ENCODE peak calls at places on chromosomes 11 and 22, in six cellular contexts. K is uterus, X is prostate gland, L is IMR-90, V is gastrocnemius medialis, A is Peyer's patch. O is an unnamed sample.

GRCh38 chr22:25380141-25380747 is 160.8 kb downstream of the CRYBB2 start:
- DNase-seq in K (no peak), X (no peak), L (no peak), V (no peak), A (no peak), O (no peak)

GRCh38 chr11:1936072-1936780 is 10.9 kb upstream of the MRPL23 start:
- DNase-seq in K (no peak), X (no peak), L (no peak), V (no peak), A (no peak), O (no peak)

GRCh38 chr11:117387992-117388765 is 60.5 kb downstream of the CEP164 start:
- DNase-seq in K (no peak), X (no peak), L (peak), V (no peak), A (no peak), O (no peak)

GRCh38 chr11:10022764-10023163 is 271.3 kb downstream of the SBF2 start:
- DNase-seq in K (no peak), X (no peak), L (peak), V (no peak), A (no peak), O (no peak)

GRCh38 chr11:9574556-9574805 is 1.0 kb downstream of the WEE1 start:
- DNase-seq in K (peak), X (peak), L (no peak), V (no peak), A (peak), O (no peak)

GRCh38 chr11:197741-198235 is 4.9 kb downstream of the SCGB1C1 start:
- DNase-seq in K (no peak), X (no peak), L (no peak), V (no peak), A (no peak), O (no peak)

GRCh38 chr11:111764621-111765020 is 1.6 kb downstream of the PPP2R1B start:
- DNase-seq in K (no peak), X (no peak), L (peak), V (no peak), A (no peak), O (no peak)

GRCh38 chr11:30603357-30603756 is 17.2 kb upstream of the MPPED2 start:
- DNase-seq in K (no peak), X (no peak), L (no peak), V (no peak), A (no peak), O (no peak)

GRCh38 chr11:127651175-127651887 is 650.8 kb upstream of the KIRREL3 start:
- DNase-seq in K (no peak), X (no peak), L (peak), V (no peak), A (no peak), O (no peak)

GRCh38 chr11:78228467-78228866 is 39.7 kb downstream of the USP35 start:
- DNase-seq in K (no peak), X (no peak), L (peak), V (no peak), A (no peak), O (peak)

GRCh38 chr11:123254357-123254756 is 59.3 kb upstream of the CLMP start:
- DNase-seq in K (no peak), X (no peak), L (no peak), V (no peak), A (no peak), O (no peak)

GRCh38 chr22:39985383-39986045 is 9.2 kb upstream of the FAM83F start:
- DNase-seq in K (no peak), X (no peak), L (no peak), V (no peak), A (no peak), O (no peak)

GRCh38 chr11:117884994-117885393 is 8.5 kb upstream of the FXYD6 start:
- DNase-seq in K (peak), X (no peak), L (peak), V (no peak), A (no peak), O (no peak)

GRCh38 chr11:11808992-11809583 is 32.7 kb upstream of the USP47 start:
- DNase-seq in K (no peak), X (no peak), L (no peak), V (no peak), A (no peak), O (no peak)

GRCh38 chr22:37049224-37049623 is 2.3 kb upstream of the KCTD17 start:
- DNase-seq in K (no peak), X (no peak), L (no peak), V (no peak), A (no peak), O (no peak)

GRCh38 chr22:24096401-24097115 is 84.7 kb upstream of the SUSD2 start:
- DNase-seq in K (no peak), X (no peak), L (no peak), V (no peak), A (no peak), O (no peak)

GRCh38 chr11:3723014-3723708 is 52.0 kb upstream of the CHRNA10 start:
- DNase-seq in K (peak), X (no peak), L (peak), V (no peak), A (no peak), O (no peak)

GRCh38 chr22:44211946-44212930 is 31.5 kb downstream of the PARVG start:
- DNase-seq in K (no peak), X (no peak), L (peak), V (no peak), A (no peak), O (no peak)

GRCh38 chr11:124441081-124441480 is 4.4 kb downstream of the OR8B8 start:
- DNase-seq in K (no peak), X (no peak), L (no peak), V (no peak), A (no peak), O (no peak)

GRCh38 chr11:90204832-90205646 is 17.8 kb downstream of the CHORDC1 start:
- DNase-seq in K (no peak), X (no peak), L (peak), V (no peak), A (no peak), O (no peak)
- H3K4me3 ChIP-seq in K (no peak), X (no peak), L (no peak), V (no peak), A (no peak), O (no peak)

DNA sequence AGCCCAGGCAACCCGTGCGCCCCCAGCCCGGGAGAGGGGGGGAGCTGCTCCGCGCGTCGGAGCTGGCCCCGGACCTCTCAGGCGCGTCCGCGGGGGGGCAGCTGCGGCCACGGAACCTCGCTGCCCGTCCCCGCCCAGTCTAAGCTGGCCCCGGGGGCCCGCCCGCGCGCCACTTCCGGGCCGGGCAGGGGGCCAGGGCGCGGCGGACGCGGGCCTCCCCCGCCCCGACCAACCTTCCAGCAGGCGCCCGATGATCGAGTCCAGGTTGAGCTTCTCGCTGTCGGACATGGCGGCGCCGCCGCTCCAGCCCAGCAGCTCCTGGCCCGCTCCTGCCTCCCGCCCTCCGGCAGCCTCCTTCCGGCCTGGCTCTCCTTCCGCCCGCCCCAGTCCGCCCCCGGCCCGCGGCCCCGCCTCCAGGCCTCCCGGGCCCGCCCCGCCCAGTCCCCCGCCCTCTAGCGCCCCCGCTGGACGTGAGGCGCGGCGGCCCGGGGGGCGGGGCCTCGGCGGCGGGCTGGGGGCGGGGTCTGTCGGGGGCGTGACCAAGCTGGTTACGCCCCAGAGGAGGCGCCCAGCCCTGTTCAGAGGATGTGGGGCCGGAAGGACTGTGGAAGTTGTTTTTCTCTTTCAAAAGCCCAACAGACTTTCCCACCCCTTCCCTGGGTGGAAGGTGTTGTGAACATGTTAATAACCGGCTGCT is at the start of gene PPP1CA:
- DNase-seq in K (peak), X (peak), L (peak), V (peak), A (peak), O (no peak)
- TF ChIP-seq CTCF in K (peak), X (peak), L (peak), V (peak), A (peak), O (peak)

GRCh38 chr11:86570457-86570856 is 102.0 kb downstream of the ME3 start:
- DNase-seq in K (no peak), X (no peak), L (no peak), V (no peak), A (no peak), O (no peak)
- H3K4me3 ChIP-seq in K (no peak), X (no peak), L (no peak), V (no peak), A (no peak), O (no peak)

GRCh38 chr11:14308897-14309387 is 50.0 kb downstream of the RRAS2 start:
- DNase-seq in K (no peak), X (no peak), L (no peak), V (no peak), A (no peak), O (no peak)
- TF ChIP-seq CTCF in K (no peak), X (no peak), L (no peak), V (no peak), A (no peak), O (no peak)

DNA sequence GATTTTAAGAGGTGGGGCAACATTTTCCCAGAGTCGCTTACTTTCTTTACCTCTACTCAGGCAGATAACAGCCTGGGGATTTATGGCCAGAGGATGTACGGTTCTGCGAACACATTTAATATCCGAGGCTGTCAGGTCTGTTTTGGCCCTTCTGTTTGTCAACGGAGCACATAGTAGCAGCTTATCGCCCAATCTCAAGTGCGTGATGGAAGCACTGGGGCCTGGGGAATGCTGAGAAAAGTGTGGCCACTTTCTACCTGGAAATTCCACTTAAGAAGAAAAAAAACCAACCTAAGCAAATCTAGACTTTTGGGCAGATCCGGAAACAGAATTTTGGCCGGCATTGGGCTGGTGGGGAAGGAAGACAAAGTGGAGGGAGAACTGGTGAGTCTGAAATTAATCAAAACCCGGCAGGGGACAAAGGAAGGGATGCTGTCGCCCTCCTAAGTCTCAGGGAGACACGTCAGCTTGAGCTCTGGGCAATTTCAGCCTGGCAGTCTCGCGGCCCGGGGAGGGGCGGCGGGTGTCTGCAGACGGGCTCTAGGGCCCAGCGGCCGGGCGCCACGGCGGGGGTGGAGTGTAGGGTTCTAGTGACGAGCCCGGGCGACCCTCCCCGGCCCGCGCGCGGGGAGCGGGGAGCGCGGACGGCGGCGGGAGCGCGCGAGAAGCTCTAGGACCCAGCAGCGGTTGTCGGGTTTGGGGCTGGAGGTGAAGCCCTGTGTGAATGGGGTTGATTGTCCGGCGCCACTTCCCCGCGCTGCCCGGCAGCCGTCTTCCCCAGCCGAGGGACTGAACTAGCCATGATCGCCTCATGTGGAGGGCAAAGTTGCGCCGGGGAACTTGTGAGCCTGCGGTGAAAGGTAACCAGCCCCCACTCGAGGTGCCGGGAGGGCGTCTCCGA is at the start of gene AMOTL1:
- DNase-seq in K (peak), X (peak), L (peak), V (peak), A (peak), O (no peak)
- H3K4me3 ChIP-seq in K (peak), X (peak), L (peak), V (peak), A (peak), O (no peak)

DNA sequence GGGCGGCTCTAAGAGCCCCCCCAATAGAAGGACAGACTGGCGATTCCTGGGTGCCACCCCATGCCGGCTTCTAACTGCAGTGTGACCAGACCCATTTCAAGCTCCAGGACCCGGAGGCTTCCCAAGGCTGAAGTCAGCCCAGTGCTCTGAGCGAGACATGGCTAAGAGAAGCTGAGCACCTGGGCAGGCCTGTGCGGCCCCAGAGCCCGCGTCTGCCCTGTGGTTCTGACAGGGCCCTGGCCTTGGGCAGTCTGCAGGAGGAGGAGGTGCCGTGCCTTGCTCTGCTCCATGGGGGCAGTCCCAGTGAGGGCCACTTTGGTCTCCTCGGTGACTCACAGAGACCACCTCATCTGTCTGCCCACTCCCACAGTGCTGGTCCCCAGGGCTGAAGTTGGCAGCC is 1314.2 kb downstream of the BRD1 start:
- DNase-seq in K (no peak), X (no peak), L (no peak), V (no peak), A (no peak), O (no peak)
- TF ChIP-seq CTCF in K (no peak), X (no peak), L (no peak), V (no peak), A (no peak), O (no peak)

O was measured in LNCaP clone FGC.